ENCODE peak calls at places on chromosomes 5 and 9, in ten cellular contexts. Z, J, F, Q, N, I, T, V, C and U are unnamed samples.

GRCh38 chr5:73387630-73388370 is 60.8 kb downstream of the FOXD1 start:
- DNase-seq in Z (no peak), J (no peak), F (no peak), Q (no peak), N (no peak), I (no peak), T (no peak), V (no peak), C (no peak), U (no peak)

GRCh38 chr5:179339996-179340395 is 5.3 kb downstream of the ADAMTS2 start:
- DNase-seq in Z (no peak), J (no peak), F (no peak), Q (no peak), N (no peak), I (no peak), T (no peak), V (no peak), C (no peak), U (no peak)

GRCh38 chr5:169181785-169182184 is 119.2 kb downstream of the SLIT3 start:
- DNase-seq in Z (no peak), J (no peak), F (no peak), Q (no peak), N (no peak), I (no peak), T (no peak), V (no peak), C (no peak), U (no peak)

GRCh38 chr9:116806075-116806474 is 119.0 kb downstream of the TRIM32 start:
- DNase-seq in Z (no peak), J (no peak), F (peak; percentile 46), Q (no peak), N (no peak), I (no peak), T (no peak), V (no peak), C (no peak), U (no peak)

GRCh38 chr5:30605693-30606268 is 587.7 kb upstream of the CDH6 start:
- DNase-seq in Z (no peak), J (no peak), F (no peak), Q (no peak), N (no peak), I (no peak), T (no peak), V (no peak), C (no peak), U (no peak)

GRCh38 chr5:142716963-142717362 is 31.1 kb upstream of the FGF1 start:
- DNase-seq in Z (peak; percentile 92), J (peak; percentile 73), F (peak; percentile 69), Q (peak; percentile 62), N (no peak), I (no peak), T (peak; percentile 24), V (peak; percentile 80), C (peak; percentile 72), U (peak; percentile 52)

GRCh38 chr9:130890869-130891698 is 5.5 kb downstream of the QRFP start:
- DNase-seq in Z (no peak), J (no peak), F (no peak), Q (no peak), N (no peak), I (no peak), T (no peak), V (peak; percentile 32), C (no peak), U (no peak)

GRCh38 chr9:89807101-89807395 is 202.2 kb downstream of the GADD45G start:
- DNase-seq in Z (no peak), J (peak; percentile 21), F (no peak), Q (no peak), N (no peak), I (peak; percentile 38), T (no peak), V (no peak), C (no peak), U (no peak)

GRCh38 chr5:157088342-157088990 is 20.4 kb downstream of the HAVCR2 start:
- DNase-seq in Z (no peak), J (no peak), F (no peak), Q (no peak), N (no peak), I (no peak), T (no peak), V (no peak), C (no peak), U (no peak)

GRCh38 chr9:123069010-123069481 is 35.6 kb downstream of the GPR21 start:
- DNase-seq in Z (no peak), J (no peak), F (no peak), Q (no peak), N (no peak), I (no peak), T (no peak), V (no peak), C (peak; percentile 7), U (no peak)

GRCh38 chr5:80705216-80705769 is 50.5 kb upstream of the DHFR start:
- DNase-seq in Z (no peak), J (no peak), F (no peak), Q (no peak), N (no peak), I (no peak), T (no peak), V (no peak), C (no peak), U (no peak)

GRCh38 chr5:154757647-154758406 is 2.6 kb downstream of the LARP1 start:
- DNase-seq in Z (no peak), J (no peak), F (no peak), Q (no peak), N (no peak), I (no peak), T (peak; percentile 55), V (no peak), C (peak; percentile 23), U (no peak)

GRCh38 chr5:51383494-51384081 is 340 bp downstream of the ISL1 start:
- DNase-seq in Z (no peak), J (no peak), F (no peak), Q (no peak), N (no peak), I (no peak), T (no peak), V (no peak), C (peak; percentile 48), U (no peak)

GRCh38 chr9:83130541-83130940 is 67.6 kb upstream of the RASEF start:
- DNase-seq in Z (no peak), J (no peak), F (no peak), Q (no peak), N (no peak), I (no peak), T (no peak), V (no peak), C (no peak), U (no peak)